ENCODE peak calls at places on chromosome 17, in six cellular contexts. O is endothelial cell of umbilical vein, M is testis, H is lung, L is A549, I is mucosa of descending colon. G is an unnamed sample.

GRCh38 chr17:44909681-44910144 is 5.6 kb downstream of the GFAP start:
- DNase-seq in I (no peak), H (no peak), O (no peak), L (no peak), M (no peak), G (no peak)

GRCh38 chr17:57422574-57423164 is 166.3 kb downstream of the MSI2 start:
- DNase-seq in L (peak), M (no peak), I (no peak), H (no peak), O (no peak), G (no peak)

GRCh38 chr17:40341808-40342574 is 22.5 kb downstream of the GJD3 start:
- DNase-seq in M (peak), I (peak), H (peak), L (peak), O (peak), G (peak)

GRCh38 chr17:43579570-43580140 is 33.5 kb upstream of the ETV4 start:
- DNase-seq in L (peak), M (no peak), O (no peak), H (no peak), I (no peak), G (no peak)

GRCh38 chr17:63526861-63527260 is 3.7 kb downstream of the KCNH6 start:
- DNase-seq in H (no peak), I (no peak), O (no peak), M (no peak), L (no peak), G (no peak)

GRCh38 chr17:67636841-67637240 is 80.9 kb upstream of the NOL11 start:
- DNase-seq in I (no peak), O (no peak), M (no peak), H (no peak), L (no peak), G (no peak)

GRCh38 chr17:8392274-8392673 is 5.4 kb downstream of the RNF222 start:
- DNase-seq in H (no peak), M (no peak), L (no peak), O (no peak), I (no peak), G (no peak)

GRCh38 chr17:40532520-40533253 is 31.3 kb upstream of the TNS4 start:
- DNase-seq in M (no peak), O (peak), H (no peak), L (peak), I (no peak), G (no peak)

GRCh38 chr17:77349976-77350830 is 209.4 kb downstream of the SEC14L1 start:
- DNase-seq in L (no peak), M (peak), I (no peak), H (peak), O (peak), G (no peak)

GRCh38 chr17:4949321-4950074 is 1.2 kb upstream of the PFN1 start:
- DNase-seq in L (peak), O (peak), H (peak), I (peak), M (peak), G (peak)

GRCh38 chr17:83179378-83179777 is 100.0 kb downstream of the METRNL start:
- DNase-seq in H (peak), L (no peak), I (peak), O (peak), M (no peak), G (peak)

GRCh38 chr17:49521521-49522185 is 26.6 kb downstream of the NGFR start:
- DNase-seq in I (no peak), M (no peak), H (no peak), L (no peak), O (no peak), G (no peak)

GRCh38 chr17:45298546-45299285 is 18.1 kb downstream of the MAP3K14 start:
- DNase-seq in I (no peak), O (no peak), H (no peak), L (no peak), M (no peak), G (peak)

GRCh38 chr17:50855708-50856330 is 10.3 kb downstream of the TOB1 start:
- DNase-seq in M (no peak), H (no peak), I (no peak), L (no peak), O (no peak), G (no peak)

GRCh38 chr17:9226794-9227135 is 205.5 kb downstream of the NTN1 start:
- DNase-seq in I (peak), O (no peak), M (no peak), H (no peak), L (no peak), G (no peak)

GRCh38 chr17:78448356-78448993 is 70.0 kb downstream of the PGS1 start:
- DNase-seq in M (peak), L (no peak), I (no peak), H (no peak), O (no peak), G (no peak)

GRCh38 chr17:42289863-42290165 is 1.5 kb downstream of the STAT5A start:
- DNase-seq in L (no peak), O (no peak), M (no peak), I (no peak), H (no peak), G (peak)

GRCh38 chr17:3740611-3741073 is 16.9 kb downstream of the HASPIN start:
- DNase-seq in L (no peak), O (no peak), M (no peak), H (no peak), I (peak), G (no peak)

GRCh38 chr17:7327501-7327900 is 1.6 kb downstream of the NEURL4 start:
- DNase-seq in L (no peak), H (no peak), I (no peak), O (no peak), M (no peak), G (no peak)

GRCh38 chr17:7330099-7331015 is 1.2 kb upstream of the NEURL4 start:
- DNase-seq in O (no peak), H (peak), L (peak), I (peak), M (peak), G (peak)

GRCh38 chr17:7328840-7329359 is at the start of gene NEURL4:
- DNase-seq in I (no peak), H (no peak), O (no peak), M (peak), L (peak), G (no peak)

GRCh38 chr17:7328009-7328408 is 1.1 kb downstream of the NEURL4 start:
- DNase-seq in I (no peak), O (no peak), M (no peak), H (no peak), L (no peak), G (no peak)

GRCh38 chr17:7329360-7330098 is 394 bp upstream of the NEURL4 start:
- DNase-seq in I (peak), O (peak), L (peak), H (peak), M (peak), G (peak)
- H3K4me3 ChIP-seq in I (peak), O (peak), L (peak), H (peak), M (peak), G (peak)

GRCh38 chr17:47335101-47335936 is 11.6 kb downstream of the EFCAB13 start:
- DNase-seq in M (no peak), O (peak), L (no peak), I (no peak), H (no peak), G (no peak)

GRCh38 chr17:47332287-47332686 is 8.5 kb downstream of the EFCAB13 start:
- DNase-seq in H (no peak), O (no peak), I (no peak), L (no peak), M (no peak), G (no peak)

DNA sequence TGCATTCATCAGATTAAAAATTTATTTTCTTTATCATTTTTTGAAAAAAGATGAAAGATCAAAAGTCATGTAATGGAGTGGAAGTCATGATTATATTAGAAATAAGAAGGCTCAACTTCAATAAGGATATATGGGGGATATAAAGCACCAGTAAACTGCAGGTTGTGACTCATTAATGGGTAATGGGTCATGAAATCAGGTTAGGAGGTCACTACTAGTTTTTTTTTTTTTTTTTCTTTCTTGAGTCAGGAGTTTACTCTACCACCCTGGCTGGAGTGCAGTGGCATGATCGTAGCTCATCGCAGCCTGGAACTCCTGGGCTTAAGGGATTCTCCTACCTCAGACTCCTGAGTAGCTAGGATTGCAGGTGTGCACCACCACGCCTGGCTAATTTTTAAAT is 14.3 kb downstream of the EFCAB13 start:
- DNase-seq in H (no peak), M (no peak), L (no peak), I (no peak), O (no peak), G (no peak)
- TF ChIP-seq CTCF in H (no peak), M (no peak), L (no peak), I (no peak), O (no peak), G (no peak)

DNA sequence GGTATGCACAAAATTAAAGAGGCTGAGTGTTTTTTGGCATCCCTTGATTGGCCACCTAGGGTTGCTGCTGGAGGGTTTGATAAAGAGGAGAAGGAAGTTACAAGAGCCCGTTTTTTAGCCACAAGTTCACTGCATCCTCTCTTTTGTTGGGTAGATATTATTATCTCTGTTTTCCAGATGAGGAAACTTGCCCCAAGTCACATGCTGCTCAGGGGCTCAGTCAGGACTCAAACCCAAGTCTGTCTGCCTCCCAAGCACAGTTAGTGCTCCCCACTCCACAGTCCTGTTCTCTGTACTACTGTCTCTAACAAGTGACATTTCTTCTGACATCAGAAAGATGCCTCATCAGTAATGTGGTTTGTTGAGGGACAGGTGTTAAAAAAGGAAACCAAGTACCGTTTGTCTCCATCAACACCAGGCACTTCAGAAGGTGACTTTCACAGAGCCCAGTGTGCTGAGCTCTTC is 1.4 kb downstream of the NT5M start:
- DNase-seq in L (no peak), M (no peak), O (no peak), H (no peak), I (no peak), G (no peak)
- H3K4me3 ChIP-seq in L (peak), M (no peak), O (no peak), H (no peak), I (no peak), G (peak)

GRCh38 chr17:61225178-61225577 is 174.5 kb upstream of the TBX2 start:
- DNase-seq in L (no peak), M (no peak), O (no peak), H (no peak), I (no peak), G (no peak)
- TF ChIP-seq CTCF in L (no peak), M (no peak), O (no peak), H (no peak), I (no peak), G (no peak)

GRCh38 chr17:6831662-6832263 is at the start of gene TEKT1:
- DNase-seq in H (peak), M (peak), I (peak), L (peak), O (peak), G (peak)
- H3K4me3 ChIP-seq in H (no peak), M (peak), I (no peak), L (peak), O (peak), G (no peak)

GRCh38 chr17:80829166-80829813 is 162.4 kb upstream of the CHMP6 start:
- DNase-seq in M (no peak), O (no peak), L (no peak), H (no peak), I (no peak), G (no peak)
- TF ChIP-seq CTCF in M (no peak), O (no peak), L (no peak), H (no peak), I (no peak), G (no peak)

DNA sequence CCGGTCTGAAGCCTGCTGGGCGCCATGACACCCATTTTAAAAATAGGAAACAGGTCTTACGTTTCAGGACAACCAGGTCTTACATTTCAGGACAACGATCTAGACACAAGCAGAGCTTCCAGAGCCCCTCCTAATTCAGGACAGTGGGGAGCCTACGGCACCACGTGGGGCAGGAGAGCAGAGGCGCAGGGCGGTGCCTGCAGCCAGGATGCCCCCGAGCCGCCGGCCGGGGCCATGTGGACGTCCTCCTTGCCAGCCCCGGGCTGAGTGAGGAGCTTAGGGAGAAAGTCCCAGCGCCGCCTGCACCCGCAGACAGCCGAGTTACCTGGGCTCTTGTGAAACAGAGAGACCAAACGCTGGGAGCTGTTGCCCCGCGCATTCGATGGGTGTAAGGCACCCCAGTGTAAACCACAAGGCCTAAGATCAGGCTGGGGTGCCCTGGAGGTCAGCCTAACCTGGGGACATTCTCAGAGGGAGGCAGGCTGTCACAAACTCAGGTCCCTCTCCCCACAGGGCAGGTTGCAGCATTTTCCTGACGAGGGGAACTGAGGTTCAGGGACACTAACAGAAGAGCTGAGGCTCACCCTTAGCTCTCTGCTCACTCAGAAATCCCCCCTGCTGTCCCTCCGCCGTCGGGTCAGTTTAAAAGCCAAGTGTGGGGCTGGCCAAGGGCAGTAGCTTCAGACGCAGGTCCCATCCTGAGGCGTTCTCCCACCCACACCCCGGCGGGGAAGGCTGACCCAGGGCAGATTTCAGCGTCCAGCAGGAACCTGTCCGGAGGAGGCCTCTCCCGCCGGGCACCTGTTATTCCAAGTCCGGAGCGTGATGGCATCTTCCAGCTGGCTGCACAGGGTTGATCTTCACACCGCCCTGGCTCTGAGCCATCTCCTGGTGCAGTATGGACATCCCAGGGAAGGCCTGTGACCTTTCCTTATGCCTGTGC is 1.8 kb upstream of the NOTUM start:
- DNase-seq in H (no peak), L (no peak), I (no peak), M (no peak), O (no peak), G (no peak)
- H3K4me3 ChIP-seq in H (no peak), L (no peak), I (no peak), M (no peak), O (no peak), G (no peak)

DNA sequence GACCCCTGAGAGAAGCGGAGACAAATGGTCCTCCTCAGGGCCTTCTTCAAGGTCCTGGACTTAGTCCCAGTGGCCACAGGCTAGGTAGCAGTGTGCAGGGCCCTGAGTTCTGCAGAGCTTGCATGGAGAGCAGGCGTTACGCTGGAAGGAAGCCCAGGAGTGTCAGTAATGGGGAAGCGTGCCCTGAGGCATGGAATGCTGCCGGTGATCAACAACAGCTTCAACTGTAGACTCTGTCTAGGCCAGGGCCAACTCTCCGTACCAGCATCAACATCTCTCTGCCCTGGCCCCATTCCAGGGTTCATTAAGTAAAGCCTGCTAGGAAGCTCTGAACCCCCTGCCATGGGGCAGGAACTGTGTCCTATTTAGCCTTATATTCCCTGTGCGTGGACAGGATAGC is 568 bp upstream of the TNK1 start:
- DNase-seq in M (peak), H (peak), L (no peak), O (no peak), I (no peak), G (peak)
- TF ChIP-seq CTCF in M (no peak), H (no peak), L (no peak), O (no peak), I (no peak), G (no peak)